ENCODE peak calls at places on chromosomes 2 and 18, in ten cellular contexts. T is T-helper 9 cell, N is Calu3, K is glutamatergic neuron, H is midbrain, E is NCI-H446, M is HuH-7.5, I is nucleus accumbens, L is pulmonary artery endothelial cell, O is ACHN. P is an unnamed sample.

GRCh38 chr2:211930331-211930730 is 608.3 kb downstream of the ERBB4 start:
- DNase-seq in L (no peak), I (no peak), K (no peak), E (no peak), N (no peak), O (no peak), M (peak; percentile 6), T (no peak), H (no peak), P (no peak)

GRCh38 chr2:152743004-152743403 is 24.6 kb downstream of the ARL6IP6 start:
- DNase-seq in L (no peak), T (no peak), I (no peak), N (no peak), K (no peak), E (no peak), O (peak; percentile 47), M (peak; percentile 18), H (no peak), P (no peak)

GRCh38 chr18:79568543-79569205 is 110.9 kb upstream of the CTDP1 start:
- DNase-seq in L (no peak), O (no peak), T (no peak), M (no peak), I (no peak), K (peak; percentile 6), N (no peak), E (no peak), H (no peak), P (no peak)

GRCh38 chr2:46615555-46616487 is 136.5 kb downstream of the TMEM247 start:
- DNase-seq in O (peak; percentile 47), I (peak; percentile 1), K (no peak), H (peak; percentile 24), E (no peak), M (peak; percentile 14), L (no peak), T (peak; percentile 3), N (no peak), P (no peak)

GRCh38 chr2:130744287-130745117 is 10.8 kb upstream of the AMER3 start:
- DNase-seq in T (no peak), L (no peak), H (no peak), I (no peak), M (peak; percentile 47), E (no peak), O (no peak), K (no peak), N (no peak), P (no peak)

GRCh38 chr18:34651586-34652369 is 58.3 kb upstream of the DTNA start:
- DNase-seq in K (no peak), E (no peak), M (no peak), H (no peak), N (no peak), L (no peak), O (no peak), I (no peak), T (no peak), P (no peak)

GRCh38 chr2:27566628-27567027 is 16.2 kb upstream of the ZNF512 start:
- DNase-seq in M (no peak), O (no peak), N (no peak), T (no peak), H (no peak), K (no peak), I (no peak), L (peak; percentile 65), E (no peak), P (no peak)

GRCh38 chr2:98804736-98805135 is 73.8 kb upstream of the MGAT4A start:
- DNase-seq in L (no peak), H (no peak), K (no peak), M (no peak), I (no peak), T (no peak), O (no peak), N (no peak), E (no peak), P (no peak)

GRCh38 chr2:48915227-48915626 is 159.7 kb upstream of the LHCGR start:
- DNase-seq in H (no peak), E (no peak), I (no peak), K (no peak), N (no peak), M (no peak), T (no peak), O (no peak), L (no peak), P (no peak)

GRCh38 chr2:201600906-201601305 is 42.4 kb downstream of the TMEM237 start:
- DNase-seq in T (no peak), I (no peak), E (no peak), M (no peak), N (no peak), L (no peak), H (no peak), K (no peak), O (no peak), P (no peak)

GRCh38 chr18:59232309-59233016 is 12.5 kb downstream of the GRP start:
- DNase-seq in I (no peak), K (no peak), H (no peak), T (no peak), L (no peak), N (no peak), O (no peak), M (no peak), E (no peak), P (no peak)

GRCh38 chr2:101509498-101510274 is 34.8 kb upstream of the RFX8 start:
- DNase-seq in N (no peak), M (no peak), T (no peak), E (no peak), L (no peak), K (no peak), O (no peak), H (no peak), I (no peak), P (no peak)

GRCh38 chr2:191501390-191502168 is 176.4 kb upstream of the NABP1 start:
- DNase-seq in I (no peak), H (no peak), N (no peak), M (no peak), K (no peak), T (no peak), O (peak; percentile 73), E (no peak), L (no peak), P (no peak)

P was measured in RWPE2.